ENCODE peak calls at places on chromosomes 2 and 18, in nine cellular contexts. B, T, S, V, K, J, D, U and I are unnamed samples.

GRCh38 chr2:204108301-204108700 is 171.7 kb downstream of the ICOS start:
- DNase-seq in B (peak; percentile 36), T (peak; percentile 27), S (no peak), V (no peak), K (peak; percentile 45), J (peak; percentile 1), D (no peak), U (peak; percentile 56), I (no peak)

GRCh38 chr2:113264713-113265403 is 13.9 kb downstream of the PAX8 start:
- DNase-seq in B (no peak), T (no peak), S (no peak), V (no peak), K (no peak), J (no peak), D (no peak), U (no peak), I (no peak)

GRCh38 chr2:127000937-127001336 is 102.2 kb downstream of the TEX51 start:
- DNase-seq in B (no peak), T (no peak), S (no peak), V (no peak), K (no peak), J (peak; percentile 71), D (no peak), U (no peak), I (no peak)

GRCh38 chr18:9986156-9986930 is 72.5 kb downstream of the VAPA start:
- DNase-seq in B (no peak), T (no peak), S (no peak), V (no peak), K (no peak), J (no peak), D (no peak), U (no peak), I (no peak)

GRCh38 chr2:42567389-42567788 is 1.0 kb upstream of the MTA3 start:
- DNase-seq in B (no peak), T (no peak), S (peak; percentile 35), V (peak; percentile 39), K (no peak), J (no peak), D (no peak), U (no peak), I (no peak)

GRCh38 chr18:70376914-70377258 is 88.0 kb downstream of the SOCS6 start:
- DNase-seq in B (no peak), T (no peak), S (no peak), V (no peak), K (no peak), J (no peak), D (peak; percentile 60), U (no peak), I (no peak)

GRCh38 chr2:234191819-234192407 is 141.4 kb downstream of the SPP2 start:
- DNase-seq in B (no peak), T (no peak), S (no peak), V (no peak), K (no peak), J (peak; percentile 75), D (no peak), U (no peak), I (no peak)

GRCh38 chr2:21610304-21610703 is 486.5 kb downstream of the TDRD15 start:
- DNase-seq in B (no peak), T (no peak), S (no peak), V (no peak), K (no peak), J (no peak), D (no peak), U (no peak), I (no peak)

GRCh38 chr2:181058378-181059269 is 78.2 kb downstream of the UBE2E3 start:
- DNase-seq in B (no peak), T (peak; percentile 25), S (no peak), V (no peak), K (peak; percentile 24), J (peak; percentile 65), D (peak; percentile 67), U (peak; percentile 19), I (no peak)

GRCh38 chr18:74114206-74114605 is 33.4 kb downstream of the FBXO15 start:
- DNase-seq in B (no peak), T (no peak), S (peak; percentile 36), V (no peak), K (no peak), J (no peak), D (no peak), U (no peak), I (no peak)

GRCh38 chr2:231394201-231395141 is 1.0 kb upstream of the B3GNT7 start:
- DNase-seq in B (no peak), T (no peak), S (no peak), V (no peak), K (no peak), J (peak; percentile 19), D (peak; percentile 74), U (peak; percentile 89), I (no peak)

GRCh38 chr2:38376346-38376682 is 759 bp downstream of the ATL2 start:
- DNase-seq in B (no peak), T (no peak), S (peak; percentile 39), V (no peak), K (no peak), J (peak; percentile 84), D (no peak), U (peak; percentile 69), I (peak; percentile 28)

GRCh38 chr2:226847511-226847910 is 11.7 kb downstream of the RHBDD1 start:
- DNase-seq in B (no peak), T (no peak), S (no peak), V (no peak), K (no peak), J (no peak), D (no peak), U (no peak), I (no peak)

GRCh38 chr18:5630057-5630765 is 86.4 kb upstream of the EPB41L3 start:
- DNase-seq in B (peak; percentile 69), T (no peak), S (peak; percentile 28), V (no peak), K (no peak), J (peak; percentile 40), D (peak; percentile 88), U (peak; percentile 61), I (peak; percentile 69)

GRCh38 chr2:8876628-8877027 is 39.2 kb upstream of the KIDINS220 start:
- DNase-seq in B (no peak), T (no peak), S (no peak), V (no peak), K (no peak), J (no peak), D (no peak), U (no peak), I (no peak)

GRCh38 chr2:133026536-133027177 is 356.7 kb upstream of the LYPD1 start:
- DNase-seq in B (no peak), T (no peak), S (no peak), V (no peak), K (no peak), J (peak; percentile 11), D (no peak), U (no peak), I (no peak)

GRCh38 chr2:9775351-9775750 is 67.9 kb upstream of the TAF1B start:
- DNase-seq in B (no peak), T (no peak), S (no peak), V (no peak), K (no peak), J (no peak), D (no peak), U (no peak), I (no peak)

GRCh38 chr2:119756837-119757236 is 2.9 kb upstream of the PTPN4 start:
- DNase-seq in B (no peak), T (no peak), S (peak; percentile 95), V (no peak), K (no peak), J (peak; percentile 83), D (peak; percentile 53), U (no peak), I (no peak)

GRCh38 chr2:41496908-41497307 is 550.9 kb upstream of the PKDCC start:
- DNase-seq in B (no peak), T (no peak), S (no peak), V (no peak), K (no peak), J (no peak), D (no peak), U (no peak), I (no peak)
- TF ChIP-seq CTCF in B (peak; percentile 42), T (no peak), S (no peak), V (no peak), K (no peak), J (peak; percentile 10), D (no peak), U (no peak), I (no peak)

GRCh38 chr2:37287966-37288365 is 36.7 kb downstream of the PRKD3 start:
- DNase-seq in B (no peak), T (no peak), S (no peak), V (no peak), K (no peak), J (peak; percentile 47), D (no peak), U (peak; percentile 17), I (no peak)
- TF ChIP-seq CTCF in B (no peak), T (no peak), S (no peak), V (peak; percentile 9), K (no peak), J (peak; percentile 38), D (no peak), U (no peak), I (no peak)

GRCh38 chr2:188976545-188977268 is 2.5 kb downstream of the COL3A1 start:
- DNase-seq in B (no peak), T (no peak), S (no peak), V (no peak), K (no peak), J (peak; percentile 45), D (no peak), U (no peak), I (no peak)
- TF ChIP-seq CTCF in B (peak; percentile 56), T (no peak), S (peak; percentile 45), V (peak; percentile 55), K (no peak), J (peak; percentile 55), D (peak; percentile 34), U (peak; percentile 17), I (peak; percentile 59)

GRCh38 chr2:206212673-206213513 is 53.2 kb downstream of the EEF1B2 start:
- DNase-seq in B (no peak), T (no peak), S (peak; percentile 60), V (peak; percentile 63), K (no peak), J (no peak), D (no peak), U (no peak), I (no peak)
- TF ChIP-seq CTCF in B (peak; percentile 35), T (no peak), S (no peak), V (no peak), K (no peak), J (peak; percentile 11), D (no peak), U (no peak), I (no peak)

DNA sequence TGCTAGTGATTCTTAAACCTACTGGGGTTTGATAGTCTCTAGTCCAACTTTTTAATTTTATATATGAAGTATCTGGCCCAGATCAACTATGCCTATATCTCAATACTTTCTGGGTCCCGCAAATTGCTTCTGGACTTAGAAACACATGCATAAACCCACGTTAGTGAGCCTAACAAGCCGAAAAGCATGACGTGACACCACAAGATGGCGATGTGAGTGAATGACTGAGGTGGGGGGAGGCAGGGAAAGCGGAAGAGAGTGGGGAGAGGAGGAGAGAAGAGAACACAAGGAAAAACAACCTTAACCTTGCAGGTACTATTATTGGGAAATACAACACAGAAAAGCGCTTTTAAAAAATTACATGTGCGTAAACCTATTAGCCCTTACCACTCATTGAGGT is 13.8 kb downstream of the PDIA6 start:
- DNase-seq in B (no peak), T (no peak), S (no peak), V (no peak), K (no peak), J (no peak), D (no peak), U (no peak), I (no peak)
- TF ChIP-seq CTCF in B (peak; percentile 23), T (no peak), S (no peak), V (no peak), K (no peak), J (no peak), D (no peak), U (no peak), I (no peak)